ENCODE peak calls at places on chromosomes 6 and 20, in eight cellular contexts. M is MM.1S; Y is adrenal gland; J is foreskin fibroblast; T is lower lobe of right lung; P is effector memory CD4-positive, alpha-beta T cell; R is uterus; D is astrocyte. O is an unnamed sample.

GRCh38 chr6:97068211-97068610 is 143.7 kb downstream of the KLHL32 start:
- DNase-seq in T (no peak), D (peak; percentile 12), Y (no peak), M (peak; percentile 24), P (no peak), R (no peak), J (peak; percentile 10), O (no peak)

GRCh38 chr6:2971420-2972218 is at the start of gene SERPINB6:
- DNase-seq in D (peak; percentile 62), Y (peak; percentile 87), J (peak; percentile 76), T (peak; percentile 89), M (peak; percentile 27), R (peak; percentile 86), P (no peak), O (peak; percentile 94)

GRCh38 chr20:49641683-49642649 is 71.7 kb downstream of the B4GALT5 start:
- DNase-seq in J (no peak), R (no peak), T (no peak), M (no peak), P (no peak), Y (no peak), D (no peak), O (no peak)

GRCh38 chr20:16542477-16542876 is 30.8 kb downstream of the KIF16B start:
- DNase-seq in M (peak; percentile 48), R (no peak), D (no peak), P (no peak), T (no peak), Y (no peak), J (no peak), O (no peak)

GRCh38 chr6:6886160-6886885 is 221.4 kb upstream of the RREB1 start:
- DNase-seq in R (no peak), P (no peak), M (no peak), T (peak; percentile 76), Y (no peak), J (no peak), D (no peak), O (peak; percentile 75)

GRCh38 chr6:14706378-14706929 is 539.4 kb upstream of the JARID2 start:
- DNase-seq in M (no peak), Y (no peak), T (peak; percentile 48), P (no peak), R (peak; percentile 77), J (peak; percentile 100), D (peak; percentile 100), O (peak; percentile 77)

GRCh38 chr20:58772786-58773185 is 77.9 kb downstream of the GNAS-AS1 start:
- DNase-seq in J (no peak), R (no peak), Y (no peak), M (no peak), P (no peak), D (no peak), T (no peak), O (no peak)

GRCh38 chr6:169326067-169326799 is 72.6 kb upstream of the THBS2 start:
- DNase-seq in M (no peak), R (no peak), Y (peak; percentile 49), D (peak; percentile 23), P (no peak), J (peak; percentile 30), T (no peak), O (no peak)

GRCh38 chr6:163782436-163783003 is 368.0 kb downstream of the QKI start:
- DNase-seq in P (no peak), Y (no peak), T (no peak), M (no peak), J (no peak), R (no peak), D (no peak), O (no peak)

GRCh38 chr20:22682381-22682780 is 98.0 kb upstream of the FOXA2 start:
- DNase-seq in P (no peak), J (no peak), M (no peak), T (no peak), Y (no peak), R (no peak), D (no peak), O (no peak)

GRCh38 chr6:36141091-36141490 is 10.8 kb downstream of the MAPK13 start:
- DNase-seq in J (no peak), P (no peak), Y (no peak), D (no peak), T (no peak), R (no peak), M (no peak), O (no peak)

GRCh38 chr6:25934735-25935313 is 4.3 kb upstream of the SLC17A2 start:
- DNase-seq in P (no peak), D (no peak), Y (no peak), M (no peak), R (no peak), J (no peak), T (no peak), O (no peak)

GRCh38 chr6:106446287-106446885 is 85.9 kb downstream of the CRYBG1 start:
- DNase-seq in R (no peak), T (no peak), M (peak; percentile 15), J (no peak), P (no peak), Y (no peak), D (no peak), O (no peak)

GRCh38 chr20:57794600-57795346 is 85.0 kb upstream of the PMEPA1 start:
- DNase-seq in M (no peak), J (no peak), P (no peak), D (peak; percentile 71), R (no peak), Y (no peak), T (no peak), O (no peak)

GRCh38 chr6:154277578-154278128 is 79.0 kb downstream of the IPCEF1 start:
- DNase-seq in T (no peak), P (no peak), D (no peak), R (no peak), J (no peak), Y (no peak), M (no peak), O (no peak)

GRCh38 chr6:132132911-132133639 is 181.9 kb upstream of the CCN2 start:
- DNase-seq in Y (no peak), J (peak; percentile 51), M (no peak), P (no peak), D (peak; percentile 69), T (no peak), R (no peak), O (no peak)

GRCh38 chr20:21019831-21020655 is 86.1 kb downstream of the LINC00237 start:
- DNase-seq in Y (no peak), P (no peak), T (no peak), J (no peak), R (no peak), D (no peak), M (no peak), O (peak; percentile 17)

GRCh38 chr6:104601008-104601745 is 258.5 kb downstream of the HACE1 start:
- DNase-seq in M (no peak), J (peak; percentile 21), D (no peak), T (no peak), Y (no peak), R (no peak), P (no peak), O (no peak)

GRCh38 chr20:58743076-58743566 is 50.5 kb downstream of the NPEPL1 start:
- DNase-seq in D (no peak), P (no peak), R (no peak), Y (no peak), T (no peak), J (no peak), M (no peak), O (no peak)

GRCh38 chr6:117840541-117840983 is 66.5 kb upstream of the SLC35F1 start:
- DNase-seq in M (peak; percentile 61), P (no peak), Y (no peak), D (peak; percentile 72), J (no peak), R (no peak), T (no peak), O (no peak)

GRCh38 chr20:32804817-32805216 is 14.9 kb upstream of the MAPRE1 start:
- DNase-seq in T (no peak), R (no peak), P (no peak), D (no peak), J (no peak), Y (no peak), M (no peak), O (no peak)

GRCh38 chr6:144986271-144986670 is 701.1 kb downstream of the UTRN start:
- DNase-seq in Y (no peak), R (no peak), D (no peak), P (no peak), J (no peak), T (no peak), M (no peak), O (no peak)
- H3K4me3 ChIP-seq in Y (no peak overlapping the region), R (no peak overlapping the region), D (no peak overlapping the region), P (no peak overlapping the region), J (no peak overlapping the region), T (no peak overlapping the region), M (no peak overlapping the region), O (no peak overlapping the region)

DNA sequence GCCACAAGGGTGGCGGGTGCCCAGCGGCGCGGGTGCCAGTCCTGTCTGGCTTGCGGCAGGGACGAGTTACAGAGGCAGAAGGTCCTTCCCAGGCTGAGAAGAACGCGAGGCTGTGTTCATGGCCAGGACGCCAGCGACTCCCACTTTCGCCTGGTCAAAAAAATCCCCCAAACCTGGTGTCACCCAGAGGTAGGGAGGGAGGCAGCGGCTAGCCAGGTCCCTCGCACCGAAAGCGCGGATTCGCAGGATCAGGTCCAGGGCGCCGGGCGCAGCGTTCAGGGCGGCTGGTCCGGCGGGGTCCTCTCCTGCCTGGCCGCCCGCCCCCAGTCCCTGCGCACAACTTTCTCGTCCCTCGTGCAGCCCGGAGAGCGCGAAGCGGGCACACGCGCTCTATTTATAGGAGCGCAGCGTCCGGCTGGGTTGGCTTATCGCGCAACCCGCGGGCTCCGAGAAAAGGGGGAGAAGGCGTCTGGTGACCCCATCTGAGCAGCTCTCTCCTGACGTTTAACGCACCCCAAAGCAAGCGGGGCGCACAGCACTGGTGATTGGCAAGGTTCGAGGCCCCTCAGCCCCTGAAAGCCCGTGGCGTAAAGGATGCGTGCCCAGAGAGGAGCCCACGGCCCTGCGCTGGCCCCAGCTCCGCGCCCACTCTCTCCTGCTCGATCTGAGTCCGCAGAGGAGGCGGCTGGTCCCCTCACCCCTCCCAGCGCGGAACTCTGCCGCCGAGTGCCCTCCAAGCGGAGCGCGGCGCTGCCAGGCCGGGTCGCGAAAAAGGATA is 519 bp downstream of the CBLN4 start:
- DNase-seq in M (no peak), P (no peak), R (no peak), J (no peak), T (no peak), Y (no peak), D (no peak), O (no peak)
- H3K4me3 ChIP-seq in M (no peak overlapping the region), P (no peak overlapping the region), R (no peak overlapping the region), J (no peak overlapping the region), T (no peak overlapping the region), Y (no peak overlapping the region), D (no peak overlapping the region), O (no peak overlapping the region)

GRCh38 chr20:11716945-11717248 is 200.8 kb upstream of the BTBD3 start:
- DNase-seq in D (no peak), P (no peak), M (no peak), R (no peak), J (no peak), Y (no peak), T (no peak), O (no peak)
- H3K4me3 ChIP-seq in D (no peak overlapping the region), P (no peak overlapping the region), M (no peak overlapping the region), R (no peak overlapping the region), J (no peak overlapping the region), Y (no peak overlapping the region), T (no peak overlapping the region), O (no peak overlapping the region)

DNA sequence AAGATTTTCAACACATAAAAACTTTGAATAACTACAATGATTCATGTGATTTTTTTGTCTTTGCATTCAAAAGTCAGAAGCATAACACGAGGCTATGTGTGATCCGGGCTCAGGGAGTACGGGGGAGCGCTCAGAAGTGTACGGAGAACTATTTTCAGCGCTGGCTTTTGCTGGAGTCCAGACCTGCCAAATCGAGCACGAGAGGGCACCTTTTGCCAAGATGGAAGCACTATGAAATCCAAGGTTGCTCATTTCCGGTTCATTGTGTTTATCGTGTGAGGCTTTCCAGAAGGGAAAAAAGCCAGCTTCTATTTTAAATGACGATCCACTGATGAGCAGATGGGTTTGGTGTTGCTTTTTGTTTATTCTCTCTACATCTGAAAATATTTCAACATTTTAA is 11.3 kb downstream of the RAMACL start:
- DNase-seq in T (no peak), Y (no peak), R (peak; percentile 80), J (no peak), P (no peak), D (no peak), M (no peak), O (no peak)
- H3K4me3 ChIP-seq in T (no peak overlapping the region), Y (no peak overlapping the region), R (no peak overlapping the region), J (no peak overlapping the region), P (no peak overlapping the region), D (no peak overlapping the region), M (no peak overlapping the region), O (no peak overlapping the region)

O was measured in right cardiac atrium.